ENCODE peak calls at places on chromosomes 4 and X, in eight cellular contexts. One of them, this sample, is unnamed.

GRCh38 chr4:158581161-158581560 is 59.5 kb downstream of the RXFP1 start:
- DNase-seq in uterus: no peak
- DNase-seq in CD8-positive, alpha-beta T cell: no peak
- DNase-seq in stomach: no peak
- DNase-seq in sigmoid colon: no peak
- DNase-seq in transverse colon: no peak
- DNase-seq in OCI-LY7: no peak
- DNase-seq in colonic mucosa: no peak
- DNase-seq in this sample: no peak

GRCh38 chrX:97159916-97160800 is 276.4 kb downstream of the RPA4 start:
- DNase-seq in uterus: no peak
- DNase-seq in stomach: no peak
- DNase-seq in CD8-positive, alpha-beta T cell: no peak
- DNase-seq in transverse colon: peak
- DNase-seq in colonic mucosa: peak
- DNase-seq in sigmoid colon: no peak
- DNase-seq in OCI-LY7: no peak
- DNase-seq in this sample: no peak

GRCh38 chr4:6074723-6075122 is 56.5 kb upstream of the C4orf50 start:
- DNase-seq in CD8-positive, alpha-beta T cell: no peak
- DNase-seq in colonic mucosa: no peak
- DNase-seq in OCI-LY7: no peak
- DNase-seq in transverse colon: no peak
- DNase-seq in uterus: no peak
- DNase-seq in sigmoid colon: peak
- DNase-seq in stomach: no peak
- DNase-seq in this sample: no peak

GRCh38 chrX:12370444-12371089 is 232.3 kb downstream of the FRMPD4 start:
- DNase-seq in CD8-positive, alpha-beta T cell: no peak
- DNase-seq in transverse colon: no peak
- DNase-seq in sigmoid colon: no peak
- DNase-seq in stomach: no peak
- DNase-seq in colonic mucosa: no peak
- DNase-seq in uterus: peak
- DNase-seq in OCI-LY7: no peak
- DNase-seq in this sample: peak

GRCh38 chrX:129833153-129834004 is 10.3 kb downstream of the ZDHHC9 start:
- DNase-seq in sigmoid colon: no peak
- DNase-seq in stomach: no peak
- DNase-seq in transverse colon: no peak
- DNase-seq in colonic mucosa: no peak
- DNase-seq in OCI-LY7: no peak
- DNase-seq in uterus: no peak
- DNase-seq in CD8-positive, alpha-beta T cell: no peak
- DNase-seq in this sample: no peak

GRCh38 chrX:13622565-13622964 is 30.4 kb upstream of the TCEANC start:
- DNase-seq in sigmoid colon: no peak
- DNase-seq in CD8-positive, alpha-beta T cell: no peak
- DNase-seq in uterus: no peak
- DNase-seq in OCI-LY7: no peak
- DNase-seq in stomach: no peak
- DNase-seq in colonic mucosa: no peak
- DNase-seq in transverse colon: no peak
- DNase-seq in this sample: no peak

GRCh38 chrX:109732780-109733657 is at the start of gene ACSL4:
- DNase-seq in sigmoid colon: peak
- DNase-seq in colonic mucosa: peak
- DNase-seq in stomach: peak
- DNase-seq in transverse colon: peak
- DNase-seq in OCI-LY7: peak
- DNase-seq in CD8-positive, alpha-beta T cell: peak
- DNase-seq in uterus: peak
- DNase-seq in this sample: peak

GRCh38 chr4:109009909-109010308 is 247.1 kb upstream of the ETNPPL start:
- DNase-seq in OCI-LY7: no peak
- DNase-seq in stomach: no peak
- DNase-seq in sigmoid colon: no peak
- DNase-seq in transverse colon: no peak
- DNase-seq in uterus: no peak
- DNase-seq in CD8-positive, alpha-beta T cell: no peak
- DNase-seq in colonic mucosa: no peak
- DNase-seq in this sample: no peak

GRCh38 chrX:69503835-69504625 is at the start of gene NALF2:
- DNase-seq in transverse colon: peak
- DNase-seq in colonic mucosa: peak
- DNase-seq in stomach: peak
- DNase-seq in CD8-positive, alpha-beta T cell: no peak
- DNase-seq in OCI-LY7: peak
- DNase-seq in sigmoid colon: peak
- DNase-seq in uterus: no peak
- DNase-seq in this sample: peak

GRCh38 chr4:16297003-16297402 is 70.7 kb upstream of the TAPT1 start:
- DNase-seq in OCI-LY7: no peak
- DNase-seq in sigmoid colon: no peak
- DNase-seq in transverse colon: no peak
- DNase-seq in CD8-positive, alpha-beta T cell: no peak
- DNase-seq in colonic mucosa: no peak
- DNase-seq in stomach: no peak
- DNase-seq in uterus: no peak
- DNase-seq in this sample: no peak

GRCh38 chrX:33726281-33727160 is 405.6 kb downstream of the FAM47A start:
- DNase-seq in colonic mucosa: no peak
- DNase-seq in sigmoid colon: peak
- DNase-seq in CD8-positive, alpha-beta T cell: no peak
- DNase-seq in uterus: peak
- DNase-seq in stomach: no peak
- DNase-seq in transverse colon: no peak
- DNase-seq in OCI-LY7: no peak
- DNase-seq in this sample: no peak

GRCh38 chr4:174457468-174457867 is 64.8 kb downstream of the HPGD start:
- DNase-seq in CD8-positive, alpha-beta T cell: no peak
- DNase-seq in colonic mucosa: no peak
- DNase-seq in transverse colon: no peak
- DNase-seq in stomach: no peak
- DNase-seq in OCI-LY7: no peak
- DNase-seq in uterus: peak
- DNase-seq in sigmoid colon: peak
- DNase-seq in this sample: no peak

GRCh38 chrX:39821011-39821708 is 276.6 kb downstream of the BCOR start:
- DNase-seq in colonic mucosa: no peak
- DNase-seq in stomach: no peak
- DNase-seq in OCI-LY7: no peak
- DNase-seq in sigmoid colon: no peak
- DNase-seq in transverse colon: no peak
- DNase-seq in CD8-positive, alpha-beta T cell: no peak
- DNase-seq in uterus: no peak
- DNase-seq in this sample: peak

GRCh38 chr4:130333241-130333759 is 1237.3 kb downstream of the C4orf33 start:
- DNase-seq in OCI-LY7: no peak
- DNase-seq in CD8-positive, alpha-beta T cell: no peak
- DNase-seq in sigmoid colon: no peak
- DNase-seq in stomach: no peak
- DNase-seq in colonic mucosa: no peak
- DNase-seq in uterus: no peak
- DNase-seq in transverse colon: no peak
- DNase-seq in this sample: no peak

GRCh38 chr4:130335417-130336194 is 1239.7 kb downstream of the C4orf33 start:
- DNase-seq in OCI-LY7: no peak
- DNase-seq in CD8-positive, alpha-beta T cell: no peak
- DNase-seq in colonic mucosa: no peak
- DNase-seq in uterus: no peak
- DNase-seq in stomach: no peak
- DNase-seq in transverse colon: no peak
- DNase-seq in sigmoid colon: no peak
- DNase-seq in this sample: no peak

DNA sequence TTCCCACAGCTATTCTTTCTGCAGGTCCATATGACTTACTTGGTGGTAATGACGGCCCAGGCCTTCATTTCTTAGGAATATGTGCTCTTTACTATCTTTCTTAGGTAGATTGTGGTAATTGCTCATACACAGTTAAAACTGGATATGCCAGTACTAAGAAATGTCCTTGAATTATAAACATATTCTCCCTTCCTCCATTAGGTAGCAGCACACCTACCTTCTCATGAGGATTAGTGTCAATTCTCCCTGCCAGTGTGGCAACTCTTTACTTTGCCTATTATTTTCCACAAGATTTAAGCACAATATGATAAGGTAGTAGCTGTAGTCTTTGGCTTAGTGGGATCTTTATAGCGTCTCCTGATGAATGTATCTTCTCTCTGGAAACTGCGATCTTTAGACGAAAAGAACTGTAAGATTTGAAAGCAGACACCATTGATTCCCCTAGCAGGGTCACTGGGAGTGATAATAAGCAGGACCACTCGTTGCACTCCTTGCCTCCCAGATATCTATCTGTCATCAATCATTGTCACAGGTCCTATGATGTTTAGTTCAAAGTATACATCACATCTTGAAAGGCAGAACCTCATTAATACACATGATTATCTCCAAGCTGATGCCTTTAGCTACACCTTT is 1240.7 kb downstream of the C4orf33 start:
- DNase-seq in OCI-LY7: peak
- DNase-seq in colonic mucosa: no peak
- DNase-seq in CD8-positive, alpha-beta T cell: no peak
- DNase-seq in uterus: no peak
- DNase-seq in transverse colon: no peak
- DNase-seq in sigmoid colon: no peak
- DNase-seq in stomach: no peak
- DNase-seq in this sample: no peak
- TF ChIP-seq CTCF in OCI-LY7: peak
- TF ChIP-seq CTCF in colonic mucosa: no peak
- TF ChIP-seq CTCF in CD8-positive, alpha-beta T cell: no peak
- TF ChIP-seq CTCF in uterus: no peak
- TF ChIP-seq CTCF in transverse colon: no peak
- TF ChIP-seq CTCF in sigmoid colon: no peak
- TF ChIP-seq CTCF in stomach: peak
- TF ChIP-seq CTCF in this sample: peak

DNA sequence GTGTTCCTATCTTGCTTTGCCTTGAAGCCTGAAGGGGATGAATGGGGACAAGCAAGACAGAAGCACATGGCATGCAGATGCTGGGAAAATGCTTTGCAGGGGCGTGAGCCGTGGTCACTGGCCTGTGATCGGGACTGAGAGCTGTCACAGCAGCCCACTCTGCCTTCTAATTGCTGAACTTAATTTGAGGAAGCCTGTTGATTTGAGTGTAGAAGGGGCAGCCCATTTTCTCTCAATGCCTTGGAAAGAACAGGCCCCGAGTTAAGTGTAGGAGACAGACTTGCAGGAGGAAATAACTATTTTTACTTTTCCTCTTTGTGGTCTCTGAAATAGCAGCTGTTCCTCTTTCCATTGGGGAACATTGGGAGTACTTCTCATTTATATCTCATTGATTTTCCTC is 26.1 kb upstream of the TBC1D1 start:
- DNase-seq in uterus: no peak
- DNase-seq in stomach: no peak
- DNase-seq in sigmoid colon: no peak
- DNase-seq in transverse colon: no peak
- DNase-seq in CD8-positive, alpha-beta T cell: no peak
- DNase-seq in OCI-LY7: no peak
- DNase-seq in colonic mucosa: no peak
- DNase-seq in this sample: no peak
- H3K4me3 ChIP-seq in uterus: no peak
- H3K4me3 ChIP-seq in stomach: no peak
- H3K4me3 ChIP-seq in sigmoid colon: no peak
- H3K4me3 ChIP-seq in transverse colon: no peak
- H3K4me3 ChIP-seq in CD8-positive, alpha-beta T cell: no peak
- H3K4me3 ChIP-seq in OCI-LY7: no peak
- H3K4me3 ChIP-seq in colonic mucosa: no peak
- H3K4me3 ChIP-seq in this sample: no peak

GRCh38 chrX:78330540-78330939 is 3.1 kb upstream of the CYSLTR1 start:
- DNase-seq in stomach: no peak
- DNase-seq in transverse colon: no peak
- DNase-seq in colonic mucosa: no peak
- DNase-seq in OCI-LY7: no peak
- DNase-seq in uterus: no peak
- DNase-seq in sigmoid colon: no peak
- DNase-seq in CD8-positive, alpha-beta T cell: no peak
- DNase-seq in this sample: no peak
- H3K27ac ChIP-seq in stomach: no peak
- H3K27ac ChIP-seq in transverse colon: no peak
- H3K27ac ChIP-seq in colonic mucosa: no peak
- H3K27ac ChIP-seq in OCI-LY7: no peak
- H3K27ac ChIP-seq in uterus: no peak
- H3K27ac ChIP-seq in sigmoid colon: no peak
- H3K27ac ChIP-seq in CD8-positive, alpha-beta T cell: no peak
- H3K27ac ChIP-seq in this sample: no peak

GRCh38 chr4:89588366-89588765 is 248.6 kb downstream of the SNCA start:
- DNase-seq in sigmoid colon: no peak
- DNase-seq in CD8-positive, alpha-beta T cell: no peak
- DNase-seq in uterus: no peak
- DNase-seq in stomach: no peak
- DNase-seq in OCI-LY7: no peak
- DNase-seq in colonic mucosa: no peak
- DNase-seq in transverse colon: no peak
- DNase-seq in this sample: no peak

GRCh38 chr4:89586318-89586717 is 250.6 kb downstream of the SNCA start:
- DNase-seq in colonic mucosa: no peak
- DNase-seq in sigmoid colon: no peak
- DNase-seq in OCI-LY7: no peak
- DNase-seq in CD8-positive, alpha-beta T cell: no peak
- DNase-seq in transverse colon: no peak
- DNase-seq in stomach: no peak
- DNase-seq in uterus: no peak
- DNase-seq in this sample: no peak

GRCh38 chr4:89587364-89587763 is 249.6 kb downstream of the SNCA start:
- DNase-seq in colonic mucosa: no peak
- DNase-seq in OCI-LY7: no peak
- DNase-seq in CD8-positive, alpha-beta T cell: no peak
- DNase-seq in transverse colon: no peak
- DNase-seq in stomach: no peak
- DNase-seq in sigmoid colon: no peak
- DNase-seq in uterus: no peak
- DNase-seq in this sample: no peak

GRCh38 chr4:89590102-89590501 is 246.9 kb downstream of the SNCA start:
- DNase-seq in uterus: no peak
- DNase-seq in OCI-LY7: no peak
- DNase-seq in sigmoid colon: no peak
- DNase-seq in colonic mucosa: no peak
- DNase-seq in stomach: no peak
- DNase-seq in CD8-positive, alpha-beta T cell: no peak
- DNase-seq in transverse colon: no peak
- DNase-seq in this sample: no peak

DNA sequence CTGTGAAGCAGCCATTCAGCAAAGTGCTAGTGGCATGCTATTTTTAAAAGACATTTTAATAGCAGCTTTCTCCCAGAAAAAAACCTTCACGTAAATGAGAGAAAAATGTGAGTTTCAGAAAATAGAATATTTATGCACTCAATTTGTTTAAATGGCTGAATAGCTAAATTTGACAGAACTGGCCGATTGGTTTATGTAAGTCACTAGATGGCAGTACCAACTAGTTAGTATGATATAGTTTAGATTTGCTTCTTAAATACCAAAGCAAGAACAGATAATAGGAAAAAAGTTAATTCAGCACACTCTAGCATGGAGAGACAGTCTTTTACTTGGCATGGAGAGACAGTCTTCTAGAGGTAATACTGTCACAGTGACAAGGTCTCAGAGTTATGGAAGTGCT is 250.1 kb downstream of the SNCA start:
- DNase-seq in uterus: no peak
- DNase-seq in stomach: no peak
- DNase-seq in colonic mucosa: no peak
- DNase-seq in OCI-LY7: no peak
- DNase-seq in sigmoid colon: no peak
- DNase-seq in transverse colon: no peak
- DNase-seq in CD8-positive, alpha-beta T cell: no peak
- DNase-seq in this sample: no peak
- TF ChIP-seq CTCF in uterus: peak
- TF ChIP-seq CTCF in stomach: no peak
- TF ChIP-seq CTCF in colonic mucosa: no peak
- TF ChIP-seq CTCF in OCI-LY7: peak
- TF ChIP-seq CTCF in sigmoid colon: no peak
- TF ChIP-seq CTCF in transverse colon: no peak
- TF ChIP-seq CTCF in CD8-positive, alpha-beta T cell: no peak
- TF ChIP-seq CTCF in this sample: peak

This sample was measured in left ventricle myocardium inferior.